ENCODE peak calls at places on chromosomes 5 and 9, in nine cellular contexts. M is NCI-H1092, S is NCI-H187, Z is cardiac fibroblast, I is mesenteric fat pad, J is uterus, Q is tibial artery, N is glomerular endothelial cell, E is renal cortical epithelial cell. H is an unnamed sample.

GRCh38 chr9:22425551-22425950 is 21.1 kb upstream of the DMRTA1 start:
- DNase-seq in M (no peak), S (no peak), Z (no peak), I (no peak), J (no peak), Q (no peak), N (no peak), E (no peak), H (no peak)

GRCh38 chr5:99004960-99005359 is 76.2 kb upstream of the CHD1 start:
- DNase-seq in M (no peak), S (no peak), Z (no peak), I (no peak), J (no peak), Q (no peak), N (no peak), E (no peak), H (no peak)

GRCh38 chr5:172648008-172648359 is 6.9 kb downstream of the NEURL1B start:
- DNase-seq in M (no peak), S (no peak), Z (no peak), I (no peak), J (no peak), Q (no peak), N (no peak), E (no peak), H (no peak)

GRCh38 chr9:29656641-29657406 is 2083.5 kb upstream of the C9orf72 start:
- DNase-seq in M (no peak), S (no peak), Z (no peak), I (no peak), J (no peak), Q (no peak), N (no peak), E (no peak), H (no peak)

GRCh38 chr5:169139381-169140125 is 161.4 kb downstream of the SLIT3 start:
- DNase-seq in M (no peak), S (no peak), Z (no peak), I (no peak), J (peak), Q (peak), N (no peak), E (no peak), H (no peak)

GRCh38 chr9:85940275-85940831 is 593 bp upstream of the NAA35 start:
- DNase-seq in M (no peak), S (no peak), Z (no peak), I (no peak), J (no peak), Q (no peak), N (no peak), E (no peak), H (no peak)

GRCh38 chr5:179766021-179766725 is 27.6 kb upstream of the LTC4S start:
- DNase-seq in M (no peak), S (no peak), Z (peak), I (no peak), J (no peak), Q (no peak), N (no peak), E (peak), H (no peak)

GRCh38 chr5:159209438-159210305 is at the start of gene RNF145:
- DNase-seq in M (peak), S (peak), Z (peak), I (peak), J (peak), Q (peak), N (no peak), E (peak), H (peak)

H was measured in D341Med.